ENCODE peak calls at places on chromosomes 11 and 22, in six cellular contexts. X is body of pancreas; B is cardiac muscle cell; Q is CD8-positive, alpha-beta T cell; M is IMR-90; D is colonic mucosa. V is an unnamed sample.

GRCh38 chr22:50440544-50441249 is 34.1 kb downstream of the SBF1 start:
- DNase-seq in D (no peak), Q (no peak), X (no peak), M (no peak), B (no peak), V (no peak)

GRCh38 chr11:60485987-60486386 is 6.6 kb upstream of the MS4A12 start:
- DNase-seq in D (peak; percentile 47), Q (no peak), B (no peak), M (no peak), X (peak; percentile 45), V (peak; percentile 29)

GRCh38 chr22:30928401-30928800 is 40.2 kb downstream of the MORC2 start:
- DNase-seq in D (no peak), X (no peak), B (no peak), M (no peak), Q (no peak), V (no peak)

GRCh38 chr11:19816040-19816439 is 103.4 kb downstream of the NAV2 start:
- DNase-seq in X (peak; percentile 31), M (no peak), D (no peak), B (no peak), Q (no peak), V (no peak)

GRCh38 chr11:82117339-82117738 is 616.3 kb downstream of the FAM181B start:
- DNase-seq in Q (no peak), X (no peak), M (no peak), D (no peak), B (no peak), V (no peak)

GRCh38 chr11:124978316-124978715 is 24.3 kb downstream of the CCDC15 start:
- DNase-seq in B (no peak), M (no peak), X (no peak), Q (no peak), D (no peak), V (no peak)

GRCh38 chr11:27612932-27613669 is 87.2 kb downstream of the BDNF start:
- DNase-seq in M (no peak), X (no peak), B (no peak), Q (no peak), D (no peak), V (no peak)

GRCh38 chr11:72589802-72590761 is 84.1 kb downstream of the PDE2A start:
- DNase-seq in Q (peak; percentile 27), X (peak; percentile 57), D (no peak), B (peak; percentile 27), M (no peak), V (no peak)

GRCh38 chr11:56509439-56509838 is 18.3 kb upstream of the OR5M8 start:
- DNase-seq in B (no peak), M (no peak), Q (no peak), X (no peak), D (peak; percentile 38), V (no peak)

GRCh38 chr22:32245042-32245441 is 10.1 kb downstream of the SLC5A4 start:
- DNase-seq in Q (no peak), D (no peak), B (no peak), M (no peak), X (no peak), V (no peak)

GRCh38 chr11:60831501-60832079 is 10.3 kb upstream of the CCDC86 start:
- DNase-seq in D (no peak), M (peak; percentile 42), X (no peak), B (peak; percentile 47), Q (no peak), V (no peak)

GRCh38 chr22:49765951-49766350 is 61.7 kb downstream of the BRD1 start:
- DNase-seq in X (no peak), B (no peak), D (no peak), M (no peak), Q (no peak), V (no peak)

GRCh38 chr11:118142081-118142480 is 10.5 kb downstream of the SCN4B start:
- DNase-seq in B (peak; percentile 19), Q (no peak), D (no peak), M (no peak), X (no peak), V (no peak)

GRCh38 chr22:46054091-46054877 is 77.3 kb upstream of the WNT7B start:
- DNase-seq in X (peak; percentile 62), M (peak; percentile 45), B (peak; percentile 83), D (peak; percentile 68), Q (no peak), V (peak; percentile 70)

GRCh38 chr11:67055812-67056211 is 835 bp upstream of the RHOD start:
- DNase-seq in Q (no peak), D (no peak), M (peak; percentile 15), X (peak; percentile 34), B (peak; percentile 33), V (no peak)

DNA sequence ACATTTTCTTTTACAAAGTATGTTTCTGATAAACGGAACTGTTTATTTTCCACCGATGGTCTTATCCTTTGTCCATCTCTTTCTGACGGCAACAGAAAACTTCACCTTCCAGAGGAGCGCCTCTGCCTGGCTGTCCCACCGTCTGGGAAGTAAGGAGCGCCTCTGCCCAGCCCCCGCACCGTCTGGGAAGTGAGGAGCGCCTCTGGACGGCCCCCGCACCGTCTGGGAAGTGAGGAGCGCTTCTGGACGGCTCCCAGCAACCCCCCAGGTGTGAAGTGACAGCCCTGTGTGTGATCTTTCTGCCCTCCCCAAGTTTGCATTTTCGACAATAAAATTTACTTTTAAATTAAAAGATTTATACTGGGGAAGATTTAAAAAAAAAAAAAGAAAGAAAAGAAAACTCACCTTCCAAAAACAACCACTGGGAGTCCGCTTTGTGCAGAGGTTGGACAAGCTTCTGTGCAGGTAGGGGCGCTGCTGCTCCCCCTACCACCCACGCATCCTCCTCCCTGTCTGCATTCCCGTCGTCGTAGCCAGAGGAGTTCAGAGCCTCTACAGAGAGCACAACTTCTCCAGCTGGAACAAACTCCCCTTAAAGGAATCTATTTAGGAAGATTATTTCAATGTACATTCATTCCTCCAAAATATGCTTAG is 1.0 kb upstream of the APOBEC3B start:
- DNase-seq in D (peak; percentile 55), X (peak; percentile 73), Q (no peak), B (peak; percentile 49), M (peak; percentile 31), V (no peak)
- H3K4me3 ChIP-seq in D (no peak overlapping the region), X (no peak overlapping the region), Q (peak overlapping the region; percentile 48), B (no peak overlapping the region), M (no peak overlapping the region), V (no peak overlapping the region)

GRCh38 chr11:63670738-63671321 is 346 bp downstream of the ATL3 start:
- DNase-seq in Q (peak; percentile 16), D (peak; percentile 78), M (no peak), B (peak; percentile 57), X (peak; percentile 64), V (peak; percentile 61)
- H3K4me1 ChIP-seq in Q (peaks cover 19% of the 10 kb centered on the region), D (peaks cover 5% of the 10 kb centered on the region), M (peaks cover 17% of the 10 kb centered on the region), B (peaks cover 13% of the 10 kb centered on the region), X (peaks cover 40% of the 10 kb centered on the region), V (peaks cover 21% of the 10 kb centered on the region)

GRCh38 chr11:2797741-2798361 is 87.7 kb downstream of the CDKN1C start:
- DNase-seq in X (no peak), Q (no peak), D (peak; percentile 13), M (no peak), B (no peak), V (peak; percentile 17)

GRCh38 chr11:2800655-2801531 is 84.7 kb downstream of the CDKN1C start:
- DNase-seq in M (no peak), Q (no peak), D (peak; percentile 7), X (peak; percentile 8), B (no peak), V (peak; percentile 19)

GRCh38 chr11:2798951-2799761 is 86.4 kb downstream of the CDKN1C start:
- DNase-seq in B (no peak), X (peak; percentile 7), Q (no peak), D (peak; percentile 12), M (peak; percentile 38), V (peak; percentile 27)

GRCh38 chr11:2801711-2802388 is 83.7 kb downstream of the CDKN1C start:
- DNase-seq in X (peak; percentile 8), Q (no peak), D (peak; percentile 15), M (no peak), B (no peak), V (peak; percentile 27)

GRCh38 chr11:2799881-2800654 is 85.5 kb downstream of the CDKN1C start:
- DNase-seq in Q (no peak), B (no peak), M (no peak), D (peak; percentile 15), X (peak; percentile 9), V (peak; percentile 22)
- H3K27ac ChIP-seq in Q (no peak overlapping the region), B (no peak overlapping the region), M (no peak overlapping the region), D (no peak overlapping the region), X (no peak overlapping the region), V (no peak overlapping the region)

DNA sequence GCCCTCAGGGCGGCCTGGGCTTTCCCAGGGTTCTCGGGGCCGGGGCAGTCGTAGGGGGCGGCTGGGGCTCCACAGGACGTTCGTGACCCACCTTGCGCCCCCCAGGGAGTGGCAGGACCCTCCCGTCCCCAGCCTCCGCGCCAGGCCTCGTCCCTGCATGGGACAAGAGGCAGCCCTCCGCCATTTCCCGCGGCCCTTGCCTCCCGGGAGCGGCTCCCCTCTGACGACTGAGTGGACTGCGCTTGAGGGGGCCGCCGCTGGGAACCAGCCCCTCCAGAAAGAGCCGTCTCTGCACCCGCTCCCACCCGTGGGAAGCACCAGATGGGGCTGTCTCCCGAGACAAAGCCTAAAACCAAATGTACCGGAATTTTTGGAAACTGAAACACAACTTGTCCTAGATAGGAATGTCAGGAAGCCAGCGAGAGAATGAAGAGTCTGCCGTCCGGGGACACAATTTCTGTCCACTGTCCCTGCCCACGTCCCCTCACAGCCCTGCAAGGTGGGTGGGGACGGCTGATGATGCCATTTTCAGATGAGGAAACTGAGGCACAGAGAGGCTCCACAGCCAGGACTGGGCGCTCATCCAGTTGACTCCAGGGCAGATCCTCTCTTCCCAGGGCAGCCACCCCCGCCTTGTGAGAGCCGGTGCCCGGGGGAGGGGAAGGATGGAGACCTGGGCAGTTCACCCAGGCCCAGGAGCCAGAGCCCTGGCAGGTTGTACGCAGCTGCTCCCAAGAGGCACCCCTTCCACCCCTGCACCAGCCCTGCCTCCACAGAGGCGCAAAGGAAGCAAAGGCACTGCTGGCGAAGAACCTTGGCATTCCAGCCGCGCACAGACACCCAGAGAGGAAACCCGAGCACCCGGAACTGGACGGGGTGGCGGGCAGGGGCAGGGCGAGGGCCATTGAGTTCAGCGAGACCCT is 18.1 kb upstream of the PICK1 start:
- DNase-seq in D (no peak), M (no peak), B (no peak), X (no peak), Q (no peak), V (no peak)
- H3K4me3 ChIP-seq in D (no peak overlapping the region), M (no peak overlapping the region), B (no peak overlapping the region), X (no peak overlapping the region), Q (no peak overlapping the region), V (no peak overlapping the region)

GRCh38 chr11:9574556-9574805 is 1.0 kb downstream of the WEE1 start:
- DNase-seq in D (no peak), X (no peak), Q (no peak), M (no peak), B (peak; percentile 55), V (no peak)
- H3K4me1 ChIP-seq in D (peaks cover 4% of the 10 kb centered on the region), X (peaks cover 32% of the 10 kb centered on the region), Q (peaks cover 11% of the 10 kb centered on the region), M (no peaks in the 10 kb centered on the region), B (peaks cover 18% of the 10 kb centered on the region), V (peaks cover 2% of the 10 kb centered on the region)

V was measured in lung.